ENCODE peak calls at places on chromosomes 3 and 15, in eight cellular contexts. One of them, this sample, is unnamed.

GRCh38 chr3:130963878-130964277 is 62.7 kb downstream of the ASTE1 start:
- DNase-seq in kidney: no peak
- DNase-seq in psoas muscle: no peak
- DNase-seq in aorta: no peak
- DNase-seq in thyroid gland: no peak
- DNase-seq in neural progenitor cell: peak; percentile 81
- DNase-seq in tibial artery: no peak
- DNase-seq in astrocyte: peak; percentile 99
- DNase-seq in this sample: no peak

GRCh38 chr3:46898321-46899150 is 21.0 kb downstream of the PTH1R start:
- DNase-seq in kidney: peak; percentile 87
- DNase-seq in psoas muscle: peak; percentile 82
- DNase-seq in aorta: peak; percentile 49
- DNase-seq in thyroid gland: peak; percentile 39
- DNase-seq in neural progenitor cell: peak; percentile 69
- DNase-seq in tibial artery: peak; percentile 72
- DNase-seq in astrocyte: no peak
- DNase-seq in this sample: no peak

GRCh38 chr15:95598456-95598855 is 732.0 kb upstream of the NR2F2 start:
- DNase-seq in kidney: no peak
- DNase-seq in psoas muscle: no peak
- DNase-seq in aorta: no peak
- DNase-seq in thyroid gland: no peak
- DNase-seq in neural progenitor cell: no peak
- DNase-seq in tibial artery: no peak
- DNase-seq in astrocyte: no peak
- DNase-seq in this sample: no peak

GRCh38 chr3:194031867-194032635 is 103.9 kb upstream of the HES1 start:
- DNase-seq in kidney: no peak
- DNase-seq in psoas muscle: no peak
- DNase-seq in aorta: no peak
- DNase-seq in thyroid gland: no peak
- DNase-seq in neural progenitor cell: no peak
- DNase-seq in tibial artery: no peak
- DNase-seq in astrocyte: peak; percentile 11
- DNase-seq in this sample: no peak

GRCh38 chr15:65333441-65333820 is 29.0 kb downstream of the RNU5B-1 start:
- DNase-seq in kidney: peak; percentile 25
- DNase-seq in psoas muscle: peak; percentile 12
- DNase-seq in aorta: no peak
- DNase-seq in thyroid gland: no peak
- DNase-seq in neural progenitor cell: no peak
- DNase-seq in tibial artery: no peak
- DNase-seq in astrocyte: no peak
- DNase-seq in this sample: no peak

GRCh38 chr3:184110316-184110725 is 13.5 kb downstream of the HTR3E start:
- DNase-seq in kidney: no peak
- DNase-seq in psoas muscle: no peak
- DNase-seq in aorta: no peak
- DNase-seq in thyroid gland: no peak
- DNase-seq in neural progenitor cell: peak; percentile 3
- DNase-seq in tibial artery: no peak
- DNase-seq in astrocyte: peak; percentile 51
- DNase-seq in this sample: no peak

GRCh38 chr3:54720604-54721003 is 207.3 kb downstream of the LRTM1 start:
- DNase-seq in kidney: no peak
- DNase-seq in psoas muscle: no peak
- DNase-seq in aorta: no peak
- DNase-seq in thyroid gland: no peak
- DNase-seq in neural progenitor cell: no peak
- DNase-seq in tibial artery: no peak
- DNase-seq in astrocyte: no peak
- DNase-seq in this sample: no peak

GRCh38 chr15:65423977-65424679 is 1.4 kb upstream of the IGDCC4 start:
- DNase-seq in kidney: no peak
- DNase-seq in psoas muscle: no peak
- DNase-seq in aorta: no peak
- DNase-seq in thyroid gland: no peak
- DNase-seq in neural progenitor cell: no peak
- DNase-seq in tibial artery: no peak
- DNase-seq in astrocyte: peak; percentile 56
- DNase-seq in this sample: no peak

GRCh38 chr3:28317438-28318022 is 31.0 kb upstream of the ZCWPW2 start:
- DNase-seq in kidney: no peak
- DNase-seq in psoas muscle: no peak
- DNase-seq in aorta: no peak
- DNase-seq in thyroid gland: peak; percentile 2
- DNase-seq in neural progenitor cell: peak; percentile 59
- DNase-seq in tibial artery: no peak
- DNase-seq in astrocyte: peak; percentile 10
- DNase-seq in this sample: no peak

GRCh38 chr15:48360841-48361240 is 29.6 kb downstream of the DUT start:
- DNase-seq in kidney: no peak
- DNase-seq in psoas muscle: no peak
- DNase-seq in aorta: no peak
- DNase-seq in thyroid gland: no peak
- DNase-seq in neural progenitor cell: no peak
- DNase-seq in tibial artery: no peak
- DNase-seq in astrocyte: peak; percentile 31
- DNase-seq in this sample: no peak

GRCh38 chr15:33007295-33007855 is 187.1 kb downstream of the FMN1 start:
- DNase-seq in kidney: no peak
- DNase-seq in psoas muscle: no peak
- DNase-seq in aorta: no peak
- DNase-seq in thyroid gland: no peak
- DNase-seq in neural progenitor cell: peak; percentile 59
- DNase-seq in tibial artery: no peak
- DNase-seq in astrocyte: peak; percentile 49
- DNase-seq in this sample: no peak

GRCh38 chr3:125078961-125079674 is 23.3 kb upstream of the HEG1 start:
- DNase-seq in kidney: no peak
- DNase-seq in psoas muscle: no peak
- DNase-seq in aorta: no peak
- DNase-seq in thyroid gland: no peak
- DNase-seq in neural progenitor cell: no peak
- DNase-seq in tibial artery: no peak
- DNase-seq in astrocyte: no peak
- DNase-seq in this sample: no peak

GRCh38 chr3:160998581-160998980 is 106.6 kb downstream of the B3GALNT1 start:
- DNase-seq in kidney: no peak
- DNase-seq in psoas muscle: no peak
- DNase-seq in aorta: no peak
- DNase-seq in thyroid gland: no peak
- DNase-seq in neural progenitor cell: no peak
- DNase-seq in tibial artery: no peak
- DNase-seq in astrocyte: no peak
- DNase-seq in this sample: no peak

GRCh38 chr3:13083254-13083653 is 10.0 kb upstream of the IQSEC1 start:
- DNase-seq in kidney: no peak
- DNase-seq in psoas muscle: no peak
- DNase-seq in aorta: no peak
- DNase-seq in thyroid gland: no peak
- DNase-seq in neural progenitor cell: no peak
- DNase-seq in tibial artery: no peak
- DNase-seq in astrocyte: no peak
- DNase-seq in this sample: no peak

GRCh38 chr3:151210676-151211381 is 7.8 kb upstream of the GPR171 start:
- DNase-seq in kidney: no peak
- DNase-seq in psoas muscle: no peak
- DNase-seq in aorta: no peak
- DNase-seq in thyroid gland: no peak
- DNase-seq in neural progenitor cell: peak; percentile 15
- DNase-seq in tibial artery: no peak
- DNase-seq in astrocyte: no peak
- DNase-seq in this sample: no peak

GRCh38 chr15:96019114-96019513 is 311.4 kb upstream of the NR2F2 start:
- DNase-seq in kidney: no peak
- DNase-seq in psoas muscle: no peak
- DNase-seq in aorta: no peak
- DNase-seq in thyroid gland: no peak
- DNase-seq in neural progenitor cell: no peak
- DNase-seq in tibial artery: no peak
- DNase-seq in astrocyte: no peak
- DNase-seq in this sample: no peak

GRCh38 chr3:179739816-179740594 is 87.2 kb downstream of the USP13 start:
- DNase-seq in kidney: no peak
- DNase-seq in psoas muscle: no peak
- DNase-seq in aorta: no peak
- DNase-seq in thyroid gland: no peak
- DNase-seq in neural progenitor cell: no peak
- DNase-seq in tibial artery: no peak
- DNase-seq in astrocyte: no peak
- DNase-seq in this sample: no peak

GRCh38 chr15:78457101-78457500 is 19.1 kb downstream of the IREB2 start:
- DNase-seq in kidney: no peak
- DNase-seq in psoas muscle: no peak
- DNase-seq in aorta: no peak
- DNase-seq in thyroid gland: no peak
- DNase-seq in neural progenitor cell: no peak
- DNase-seq in tibial artery: no peak
- DNase-seq in astrocyte: peak; percentile 60
- DNase-seq in this sample: no peak

GRCh38 chr3:174783502-174783901 is 75.6 kb upstream of the NAALADL2 start:
- DNase-seq in kidney: no peak
- DNase-seq in psoas muscle: no peak
- DNase-seq in aorta: no peak
- DNase-seq in thyroid gland: no peak
- DNase-seq in neural progenitor cell: no peak
- DNase-seq in tibial artery: no peak
- DNase-seq in astrocyte: no peak
- DNase-seq in this sample: no peak

GRCh38 chr3:52044869-52045616 is 11.3 kb downstream of the DUSP7 start:
- DNase-seq in kidney: no peak
- DNase-seq in psoas muscle: no peak
- DNase-seq in aorta: no peak
- DNase-seq in thyroid gland: no peak
- DNase-seq in neural progenitor cell: peak; percentile 69
- DNase-seq in tibial artery: no peak
- DNase-seq in astrocyte: no peak
- DNase-seq in this sample: no peak

GRCh38 chr3:193830791-193831191 is 237.8 kb downstream of the OPA1 start:
- DNase-seq in kidney: no peak
- DNase-seq in psoas muscle: no peak
- DNase-seq in aorta: no peak
- DNase-seq in thyroid gland: no peak
- DNase-seq in neural progenitor cell: no peak
- DNase-seq in tibial artery: no peak
- DNase-seq in astrocyte: peak; percentile 62
- DNase-seq in this sample: no peak

GRCh38 chr3:129412542-129413198 is 15.8 kb downstream of the EFCAB12 start:
- DNase-seq in kidney: no peak
- DNase-seq in psoas muscle: no peak
- DNase-seq in aorta: no peak
- DNase-seq in thyroid gland: no peak
- DNase-seq in neural progenitor cell: no peak
- DNase-seq in tibial artery: peak; percentile 17
- DNase-seq in astrocyte: peak; percentile 47
- DNase-seq in this sample: no peak

DNA sequence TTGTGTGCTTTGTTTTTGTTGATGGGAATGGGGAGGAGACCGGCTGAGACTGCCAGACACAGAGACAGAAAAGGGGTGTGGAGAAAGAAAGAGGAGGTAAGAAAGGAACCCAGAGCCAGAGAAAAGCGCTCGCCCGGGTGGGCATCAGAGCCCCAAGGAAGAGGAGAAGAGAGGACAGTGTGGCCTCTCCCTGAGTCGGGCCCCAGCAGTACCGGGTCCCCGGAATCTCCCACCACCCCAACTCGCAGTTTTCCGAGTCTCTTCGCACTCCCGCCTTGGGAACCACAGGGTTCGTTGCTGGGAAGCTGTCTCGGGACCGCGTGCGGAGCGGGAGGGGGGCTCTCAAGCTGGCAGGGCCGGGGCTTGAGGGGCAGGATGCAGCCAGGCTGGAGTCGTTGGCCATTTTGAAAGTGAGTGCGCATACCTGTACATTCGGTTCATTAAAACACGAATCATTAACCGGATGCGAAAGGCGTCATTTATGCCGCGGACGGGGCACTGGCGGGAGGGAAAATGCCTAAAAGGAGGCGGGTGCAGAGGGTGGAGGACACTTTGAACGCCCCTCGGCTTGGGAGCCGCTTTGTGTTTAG is 3.2 kb downstream of the SKOR1 start:
- DNase-seq in kidney: peak; percentile 40
- DNase-seq in psoas muscle: no peak
- DNase-seq in aorta: no peak
- DNase-seq in thyroid gland: no peak
- DNase-seq in neural progenitor cell: peak; percentile 34
- DNase-seq in tibial artery: peak; percentile 61
- DNase-seq in astrocyte: no peak
- DNase-seq in this sample: no peak
- H3K9me3 ChIP-seq in kidney: no peaks in the 10 kb centered on the region
- H3K9me3 ChIP-seq in psoas muscle: no peaks in the 10 kb centered on the region
- H3K9me3 ChIP-seq in aorta: peaks cover 3% of the 10 kb centered on the region
- H3K9me3 ChIP-seq in thyroid gland: no peaks in the 10 kb centered on the region
- H3K9me3 ChIP-seq in neural progenitor cell: no peaks in the 10 kb centered on the region
- H3K9me3 ChIP-seq in tibial artery: no peaks in the 10 kb centered on the region
- H3K9me3 ChIP-seq in astrocyte: peaks cover 9% of the 10 kb centered on the region
- H3K9me3 ChIP-seq in this sample: no peaks in the 10 kb centered on the region

GRCh38 chr3:98462901-98463300 is at the start of gene OR5K1:
- DNase-seq in kidney: no peak
- DNase-seq in psoas muscle: no peak
- DNase-seq in aorta: no peak
- DNase-seq in thyroid gland: no peak
- DNase-seq in neural progenitor cell: no peak
- DNase-seq in tibial artery: no peak
- DNase-seq in astrocyte: no peak
- DNase-seq in this sample: no peak
- H3K9me3 ChIP-seq in kidney: no peaks in the 10 kb centered on the region
- H3K9me3 ChIP-seq in psoas muscle: peaks cover 5% of the 10 kb centered on the region
- H3K9me3 ChIP-seq in aorta: peaks cover 1% of the 10 kb centered on the region
- H3K9me3 ChIP-seq in thyroid gland: no peaks in the 10 kb centered on the region
- H3K9me3 ChIP-seq in neural progenitor cell: no peaks in the 10 kb centered on the region
- H3K9me3 ChIP-seq in tibial artery: peaks cover 24% of the 10 kb centered on the region
- H3K9me3 ChIP-seq in astrocyte: no peaks in the 10 kb centered on the region
- H3K9me3 ChIP-seq in this sample: no peaks in the 10 kb centered on the region

GRCh38 chr15:27855137-27855536 is 244.0 kb downstream of the OCA2 start:
- DNase-seq in kidney: no peak
- DNase-seq in psoas muscle: peak; percentile 22
- DNase-seq in aorta: no peak
- DNase-seq in thyroid gland: no peak
- DNase-seq in neural progenitor cell: no peak
- DNase-seq in tibial artery: no peak
- DNase-seq in astrocyte: no peak
- DNase-seq in this sample: no peak
- H3K9me3 ChIP-seq in kidney: peaks cover 3% of the 10 kb centered on the region
- H3K9me3 ChIP-seq in psoas muscle: peaks cover 6% of the 10 kb centered on the region
- H3K9me3 ChIP-seq in aorta: peaks cover 3% of the 10 kb centered on the region
- H3K9me3 ChIP-seq in thyroid gland: no peaks in the 10 kb centered on the region
- H3K9me3 ChIP-seq in neural progenitor cell: peaks cover 9% of the 10 kb centered on the region
- H3K9me3 ChIP-seq in tibial artery: peaks cover 9% of the 10 kb centered on the region
- H3K9me3 ChIP-seq in astrocyte: no peaks in the 10 kb centered on the region
- H3K9me3 ChIP-seq in this sample: peaks cover 16% of the 10 kb centered on the region

DNA sequence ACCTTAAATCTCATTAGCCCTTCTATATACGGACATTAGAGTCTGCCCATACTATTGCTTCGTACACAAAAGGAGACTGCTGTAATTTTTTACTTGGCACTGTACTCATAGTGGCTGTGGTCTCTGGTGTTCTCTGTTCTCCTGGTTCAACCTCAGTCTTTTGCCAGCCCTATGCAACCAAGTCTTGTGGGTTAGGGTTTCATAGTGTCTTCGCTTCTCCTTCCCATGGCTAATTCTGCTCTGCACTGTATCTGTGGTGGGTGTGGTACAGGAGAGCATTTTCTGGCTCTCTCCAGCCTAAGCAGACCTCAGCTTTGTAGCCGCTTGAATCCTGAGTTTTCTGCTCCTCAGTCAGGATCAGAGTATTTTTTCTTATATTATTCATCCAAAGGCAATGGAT is 981.2 kb downstream of the SQOR start:
- DNase-seq in kidney: no peak
- DNase-seq in psoas muscle: no peak
- DNase-seq in aorta: no peak
- DNase-seq in thyroid gland: no peak
- DNase-seq in neural progenitor cell: no peak
- DNase-seq in tibial artery: no peak
- DNase-seq in astrocyte: no peak
- DNase-seq in this sample: no peak
- H3K9me3 ChIP-seq in kidney: no peaks in the 10 kb centered on the region
- H3K9me3 ChIP-seq in psoas muscle: no peaks in the 10 kb centered on the region
- H3K9me3 ChIP-seq in aorta: no peaks in the 10 kb centered on the region
- H3K9me3 ChIP-seq in thyroid gland: no peaks in the 10 kb centered on the region
- H3K9me3 ChIP-seq in neural progenitor cell: no peaks in the 10 kb centered on the region
- H3K9me3 ChIP-seq in tibial artery: no peaks in the 10 kb centered on the region
- H3K9me3 ChIP-seq in astrocyte: no peaks in the 10 kb centered on the region
- H3K9me3 ChIP-seq in this sample: no peaks in the 10 kb centered on the region

This sample was measured in lung.